ENCODE peak calls at places on chromosomes 6 and 20, in ten cellular contexts. T is PC-9, P is PC-3, G is SK-N-SH, F is neural progenitor cell, M is K562, K is HCT116, V is GM23248, U is HepG2, R is fibroblast of lung. J is an unnamed sample.
A peak's percentile ranks its signal among the peaks of the same experiment; 100 is the strongest.

GRCh38 chr20:9392892-9393857 is 121.2 kb upstream of the LAMP5 start:
- DNase-seq in P (peak; percentile 82), F (peak; percentile 82), V (peak; percentile 83), M (peak; percentile 9), U (peak; percentile 31), T (peak; percentile 54), G (peak; percentile 77), R (peak; percentile 61), K (peak; percentile 41), J (peak; percentile 40)

GRCh38 chr6:13217206-13217905 is 111.0 kb downstream of the TBC1D7 start:
- DNase-seq in U (peak; percentile 17), M (no peak), T (no peak), V (peak; percentile 16), K (no peak), G (no peak), F (no peak), R (peak; percentile 68), P (no peak), J (peak; percentile 4)

GRCh38 chr20:39800548-39800947 is 838.4 kb downstream of the DHX35 start:
- DNase-seq in G (no peak), F (no peak), V (peak; percentile 92), R (peak; percentile 95), T (no peak), M (no peak), P (no peak), U (no peak), K (no peak), J (peak; percentile 80)

GRCh38 chr6:106799008-106799952 is 169.9 kb downstream of the QRSL1 start:
- DNase-seq in T (peak; percentile 94), F (peak; percentile 23), G (no peak), R (peak; percentile 92), P (peak; percentile 77), K (no peak), M (no peak), U (peak; percentile 77), V (peak; percentile 19), J (peak; percentile 96)

GRCh38 chr20:58891686-58892125 is 39.2 kb downstream of the GNAS start:
- DNase-seq in T (no peak), U (no peak), P (peak; percentile 44), R (no peak), F (peak; percentile 84), M (peak; percentile 80), K (no peak), V (peak; percentile 70), G (peak; percentile 82), J (peak; percentile 24)

GRCh38 chr6:100806280-100806679 is 74.8 kb downstream of the ASCC3 start:
- DNase-seq in M (no peak), R (no peak), P (no peak), F (no peak), K (no peak), T (no peak), G (no peak), U (no peak), V (no peak), J (no peak)

GRCh38 chr20:10524034-10524476 is 89.0 kb downstream of the SLX4IP start:
- DNase-seq in U (no peak), R (peak; percentile 54), T (no peak), M (no peak), V (no peak), G (no peak), P (no peak), K (no peak), F (peak; percentile 72), J (no peak)

GRCh38 chr20:39944861-39945260 is 744.2 kb downstream of the MAFB start:
- DNase-seq in G (no peak), P (no peak), T (no peak), V (no peak), K (no peak), U (no peak), R (no peak), M (no peak), F (no peak), J (no peak)

GRCh38 chr6:42185597-42185996 is 9.2 kb downstream of the GUCA1B start:
- DNase-seq in R (no peak), U (no peak), F (no peak), G (no peak), M (no peak), T (no peak), P (no peak), K (no peak), V (no peak), J (no peak)

GRCh38 chr6:42182101-42182500 is 8.9 kb downstream of the GUCA1A start:
- DNase-seq in R (no peak), V (no peak), G (no peak), U (no peak), M (no peak), K (no peak), F (no peak), T (no peak), P (no peak), J (no peak)

GRCh38 chr6:42188406-42188805 is 6.3 kb downstream of the GUCA1B start:
- DNase-seq in F (no peak), R (no peak), M (no peak), G (no peak), U (no peak), K (no peak), P (no peak), T (no peak), V (no peak), J (no peak)

GRCh38 chr6:42179956-42180335 is 6.8 kb downstream of the GUCA1A start:
- DNase-seq in K (no peak), T (no peak), R (no peak), M (no peak), P (peak; percentile 58), U (no peak), V (peak; percentile 28), F (no peak), G (no peak), J (peak; percentile 17)

DNA sequence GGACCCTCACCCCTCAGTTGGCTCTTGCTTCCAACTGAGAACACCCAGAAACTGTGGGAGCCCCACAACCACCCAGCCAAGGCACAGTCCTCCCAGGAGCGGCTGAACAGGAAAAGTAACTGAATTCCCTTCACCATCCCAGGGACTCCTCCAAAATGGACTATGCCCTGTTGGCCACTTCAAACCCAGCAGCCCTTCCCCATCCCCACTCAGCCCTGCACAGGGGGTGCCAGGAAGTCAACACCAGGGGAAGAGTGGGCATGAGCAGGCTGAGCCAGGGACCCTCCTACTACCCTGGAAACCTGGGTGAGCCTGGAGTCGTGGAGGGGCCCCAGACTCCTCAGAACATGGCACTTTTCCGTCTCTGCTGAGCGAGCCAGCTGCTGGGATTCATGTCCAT is 10.3 kb downstream of the GUCA1B start:
- DNase-seq in G (no peak), K (no peak), M (no peak), P (no peak), R (no peak), F (no peak), T (no peak), V (no peak), U (no peak), J (no peak)
- H4K20me1 ChIP-seq in G (no peaks in the 10 kb centered on the region), K (no peaks in the 10 kb centered on the region), M (no peaks in the 10 kb centered on the region), P (no peaks in the 10 kb centered on the region), R (no peaks in the 10 kb centered on the region), F (no peaks in the 10 kb centered on the region), T (no peaks in the 10 kb centered on the region), V (no peaks in the 10 kb centered on the region), U (no peaks in the 10 kb centered on the region), J (no peaks in the 10 kb centered on the region)

GRCh38 chr20:17653835-17654648 is 28.0 kb downstream of the RRBP1 start:
- DNase-seq in K (no peak), M (no peak), V (no peak), R (no peak), T (no peak), U (no peak), F (no peak), P (no peak), G (no peak), J (no peak)

GRCh38 chr20:17654649-17655285 is 27.3 kb downstream of the RRBP1 start:
- DNase-seq in V (peak; percentile 71), T (peak; percentile 7), K (no peak), R (peak; percentile 38), F (peak; percentile 78), M (peak; percentile 33), U (peak; percentile 53), G (peak; percentile 52), P (peak; percentile 51), J (no peak)

GRCh38 chr20:17657079-17657825 is 24.8 kb downstream of the RRBP1 start:
- DNase-seq in M (no peak), F (no peak), V (no peak), T (no peak), G (peak; percentile 4), U (no peak), R (no peak), K (no peak), P (no peak), J (no peak)

GRCh38 chr20:17655865-17656489 is 26.1 kb downstream of the RRBP1 start:
- DNase-seq in P (peak; percentile 73), M (no peak), F (no peak), K (no peak), U (no peak), R (peak; percentile 69), G (peak; percentile 8), V (peak; percentile 81), T (no peak), J (peak; percentile 35)

DNA sequence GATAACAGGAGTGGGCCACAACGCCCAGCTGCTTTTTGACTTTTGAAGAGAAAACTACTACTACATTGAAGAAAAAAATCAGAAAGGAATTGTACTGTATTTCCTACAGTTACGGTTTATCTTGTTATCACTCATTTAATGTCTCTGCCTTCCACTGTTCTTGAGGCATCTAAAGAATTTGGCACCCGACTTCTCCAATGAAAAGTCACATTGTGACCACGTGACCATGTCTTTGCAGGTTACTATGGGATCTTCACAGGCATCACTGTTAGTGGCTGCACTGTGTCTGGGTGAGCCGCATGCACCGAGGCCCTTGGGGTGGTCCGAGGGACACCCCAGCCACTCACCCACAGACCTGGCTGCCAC is 26.8 kb downstream of the RRBP1 start:
- DNase-seq in T (no peak), G (peak; percentile 5), U (no peak), F (no peak), P (no peak), K (no peak), V (peak; percentile 53), R (peak; percentile 63), M (no peak), J (no peak)
- H4K20me1 ChIP-seq in T (peaks cover 3% of the 10 kb centered on the region), G (peaks cover 56% of the 10 kb centered on the region), U (peaks cover 88% of the 10 kb centered on the region), F (peaks cover 21% of the 10 kb centered on the region), P (peaks cover 5% of the 10 kb centered on the region), K (no peaks in the 10 kb centered on the region), V (peaks cover 21% of the 10 kb centered on the region), R (peaks cover 5% of the 10 kb centered on the region), M (no peaks in the 10 kb centered on the region), J (peaks cover 2% of the 10 kb centered on the region)

DNA sequence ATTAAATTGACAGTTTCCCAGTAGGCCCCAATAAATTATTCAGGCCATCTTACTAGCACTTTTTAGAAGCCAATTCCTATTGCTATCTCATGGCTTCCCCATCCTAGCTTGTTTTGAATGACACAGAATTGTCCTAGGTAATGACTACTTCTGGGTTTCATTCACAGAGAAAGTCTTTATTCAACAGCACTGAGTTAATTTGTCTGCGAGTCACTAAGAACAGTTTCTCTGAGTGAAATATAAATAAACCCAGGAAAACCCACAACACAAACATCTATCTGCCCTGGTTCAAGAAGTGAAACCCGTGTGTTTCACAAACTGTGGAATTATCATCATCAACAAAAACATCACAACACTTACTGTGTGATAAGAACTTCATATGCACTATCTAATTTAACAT is 1366.8 kb downstream of the EPHA7 start:
- DNase-seq in T (no peak), K (no peak), F (no peak), U (no peak), P (no peak), R (no peak), M (no peak), V (no peak), G (no peak), J (no peak)
- H4K20me1 ChIP-seq in T (no peaks in the 10 kb centered on the region), K (no peaks in the 10 kb centered on the region), F (no peaks in the 10 kb centered on the region), U (no peaks in the 10 kb centered on the region), P (no peaks in the 10 kb centered on the region), R (no peaks in the 10 kb centered on the region), M (no peaks in the 10 kb centered on the region), V (no peaks in the 10 kb centered on the region), G (no peaks in the 10 kb centered on the region), J (no peaks in the 10 kb centered on the region)

DNA sequence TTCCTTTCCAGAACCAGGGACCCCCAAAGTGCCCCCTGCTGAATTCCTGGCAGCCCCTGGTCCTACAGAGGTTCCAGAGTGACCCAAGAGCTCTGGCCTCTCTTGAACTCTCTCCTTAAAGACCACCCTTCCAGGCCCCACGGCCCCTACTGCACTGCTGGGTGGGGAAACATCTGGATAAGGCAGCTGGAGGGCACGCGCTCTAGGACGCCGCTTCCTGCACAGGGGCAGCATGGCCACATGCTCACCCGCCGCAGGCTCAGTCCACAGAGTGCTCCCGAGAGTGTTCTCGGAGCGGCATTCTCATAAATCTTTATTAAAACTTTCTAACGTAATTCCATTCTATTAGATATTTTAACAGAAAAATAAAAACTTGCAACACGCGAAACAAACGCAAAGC is 37.0 kb downstream of the RRBP1 start:
- DNase-seq in K (no peak), M (no peak), P (no peak), F (no peak), T (no peak), U (no peak), G (no peak), V (no peak), R (no peak), J (no peak)
- H4K20me1 ChIP-seq in K (no peaks in the 10 kb centered on the region), M (peaks cover 6% of the 10 kb centered on the region), P (peaks cover 31% of the 10 kb centered on the region), F (peaks cover 85% of the 10 kb centered on the region), T (peaks cover 26% of the 10 kb centered on the region), U (peaks cover 91% of the 10 kb centered on the region), G (peaks cover 84% of the 10 kb centered on the region), V (peaks cover 3% of the 10 kb centered on the region), R (peaks cover 2% of the 10 kb centered on the region), J (no peaks in the 10 kb centered on the region)